ENCODE peak calls at places on chromosomes 4 and X, in six cellular contexts. S, R, B, C, J and D are unnamed samples.
A peak's percentile ranks its signal among the peaks of the same experiment; 100 is the strongest.

GRCh38 chr4:121140712-121141111 is 23.4 kb downstream of the TNIP3 start:
- DNase-seq in C (no peak), S (no peak), B (peak; percentile 61), R (no peak), J (no peak), D (no peak)

GRCh38 chr4:68987007-68987406 is 35.4 kb upstream of the UGT2A3 start:
- DNase-seq in R (no peak), C (no peak), J (no peak), S (no peak), B (no peak), D (no peak)

GRCh38 chr4:72340803-72341431 is 228.1 kb downstream of the ADAMTS3 start:
- DNase-seq in R (no peak), B (no peak), J (no peak), S (no peak), C (no peak), D (no peak)

GRCh38 chrX:145817666-145818521 is at the start of gene SLITRK2:
- DNase-seq in B (no peak), C (no peak), J (no peak), R (no peak), S (no peak), D (no peak)

GRCh38 chr4:175282407-175282806 is 364.2 kb downstream of the ADAM29 start:
- DNase-seq in J (no peak), C (no peak), B (no peak), R (no peak), S (no peak), D (no peak)

GRCh38 chrX:30570505-30570904 is 7.1 kb downstream of the TASL start:
- DNase-seq in J (no peak), R (no peak), B (peak; percentile 29), S (peak; percentile 2), C (peak; percentile 1), D (no peak)

GRCh38 chr4:186958951-186959350 is 235.3 kb upstream of the FAT1 start:
- DNase-seq in B (no peak), S (no peak), J (no peak), C (no peak), R (no peak), D (no peak)

GRCh38 chr4:6892190-6892908 is 17.3 kb upstream of the TBC1D14 start:
- DNase-seq in S (no peak), B (peak; percentile 72), J (peak; percentile 50), R (no peak), C (peak; percentile 72), D (peak; percentile 70)

GRCh38 chr4:73676881-73677323 is 56.7 kb upstream of the RASSF6 start:
- DNase-seq in S (peak; percentile 85), R (no peak), J (no peak), B (peak; percentile 60), C (peak; percentile 90), D (no peak)

GRCh38 chr4:20279381-20279780 is 27.7 kb downstream of the SLIT2 start:
- DNase-seq in B (no peak), C (peak; percentile 48), R (no peak), J (no peak), S (no peak), D (no peak)

GRCh38 chrX:68332156-68332823 is 101.0 kb downstream of the OPHN1 start:
- DNase-seq in J (no peak), R (no peak), B (no peak), C (no peak), S (no peak), D (no peak)

GRCh38 chr4:91256043-91256442 is 1047.7 kb upstream of the GRID2 start:
- DNase-seq in J (no peak), C (no peak), B (no peak), S (peak; percentile 9), R (no peak), D (no peak)

GRCh38 chrX:45322382-45322781 is 121.7 kb upstream of the DIPK2B start:
- DNase-seq in R (peak; percentile 74), C (peak; percentile 14), S (peak; percentile 65), B (peak; percentile 86), J (peak; percentile 16), D (peak; percentile 50)

GRCh38 chrX:16484338-16484737 is 165.6 kb upstream of the S100G start:
- DNase-seq in B (peak; percentile 94), C (no peak), S (peak; percentile 60), R (peak; percentile 67), J (no peak), D (no peak)

GRCh38 chr4:175705407-175705806 is 106.7 kb downstream of the GPM6A start:
- DNase-seq in C (peak; percentile 93), S (no peak), J (peak; percentile 33), R (no peak), B (peak; percentile 0), D (peak; percentile 44)

GRCh38 chr4:47373729-47374128 is 89.8 kb downstream of the COMMD8 start:
- DNase-seq in S (no peak), J (no peak), R (no peak), B (peak; percentile 69), C (no peak), D (no peak)

GRCh38 chr4:7938513-7939376 is 916 bp downstream of the AFAP1 start:
- DNase-seq in S (peak; percentile 41), B (peak; percentile 50), R (no peak), J (peak; percentile 61), C (peak; percentile 51), D (no peak)

GRCh38 chr4:53608242-53608641 is 17.0 kb upstream of the LNX1 start:
- DNase-seq in S (no peak), R (no peak), C (no peak), J (no peak), B (no peak), D (no peak)

GRCh38 chrX:129689881-129690280 is 35.1 kb upstream of the APLN start:
- DNase-seq in J (no peak), C (no peak), R (no peak), B (no peak), S (no peak), D (no peak)

GRCh38 chr4:176970853-176971252 is 178.1 kb upstream of the VEGFC start:
- DNase-seq in B (no peak), S (no peak), R (no peak), C (no peak), J (no peak), D (no peak)

GRCh38 chrX:45794995-45795337 is 594.3 kb upstream of the DIPK2B start:
- DNase-seq in S (no peak), B (no peak), C (no peak), R (no peak), J (no peak), D (no peak)

GRCh38 chr4:73916172-73916925 is 47.2 kb downstream of the CXCL1 start:
- DNase-seq in S (no peak), C (no peak), B (no peak), J (no peak), R (no peak), D (no peak)

GRCh38 chrX:147757750-147758149 is 154.0 kb upstream of the FMR1 start:
- DNase-seq in J (no peak), C (no peak), R (no peak), B (no peak), S (no peak), D (no peak)

GRCh38 chrX:153957224-153957623 is 12.8 kb upstream of the RENBP start:
- DNase-seq in B (no peak), J (no peak), S (no peak), C (no peak), R (no peak), D (no peak)

GRCh38 chr4:186633844-186634243 is 78.5 kb upstream of the MTNR1A start:
- DNase-seq in J (no peak), B (no peak), C (no peak), S (no peak), R (no peak), D (no peak)